ENCODE peak calls at places on chromosomes 7 and 10, in nine cellular contexts. B is WERI-Rb-1, W is lung, U is AG09309, O is HFF-Myc, N is chondrocyte, K is HepG2, S is stomach, D is left ventricle myocardium inferior. E is an unnamed sample.

GRCh38 chr10:71974489-71975011 is 10.4 kb downstream of the CHST3 start:
- DNase-seq in O (no peak), D (no peak), B (no peak), S (no peak), W (no peak), N (no peak), U (no peak), K (no peak), E (no peak)

GRCh38 chr10:93357680-93358079 is 124.5 kb downstream of the MYOF start:
- DNase-seq in O (no peak), S (no peak), K (peak), D (no peak), B (peak), N (no peak), U (no peak), W (no peak), E (no peak)

GRCh38 chr10:79316671-79317431 is 30.4 kb upstream of the PPIF start:
- DNase-seq in W (no peak), B (no peak), K (peak), U (no peak), S (no peak), D (no peak), N (peak), O (no peak), E (no peak)

GRCh38 chr10:46014215-46014614 is 16.2 kb downstream of the NCOA4 start:
- DNase-seq in W (no peak), K (no peak), U (no peak), O (no peak), S (no peak), B (no peak), D (no peak), N (no peak), E (no peak)

GRCh38 chr10:42421812-42422211 is 216.6 kb downstream of the ZNF33B start:
- DNase-seq in D (no peak), U (no peak), B (no peak), O (no peak), K (no peak), W (no peak), N (no peak), S (no peak), E (no peak)

GRCh38 chr7:94540428-94540827 is 30.8 kb downstream of the CASD1 start:
- DNase-seq in W (no peak), N (no peak), K (no peak), D (no peak), U (no peak), O (no peak), B (no peak), S (no peak), E (no peak)

GRCh38 chr10:119917777-119918176 is 25.2 kb downstream of the SEC23IP start:
- DNase-seq in B (no peak), U (no peak), K (no peak), N (no peak), O (no peak), W (no peak), D (no peak), S (no peak), E (no peak)

GRCh38 chr10:5596611-5597341 is 69.6 kb downstream of the ASB13 start:
- DNase-seq in S (no peak), O (no peak), N (peak), K (no peak), D (no peak), U (no peak), B (no peak), W (no peak), E (no peak)

GRCh38 chr10:132446661-132447445 is 49.9 kb downstream of the PWWP2B start:
- DNase-seq in N (no peak), O (no peak), U (no peak), W (peak), S (peak), D (no peak), K (peak), B (peak), E (no peak)

GRCh38 chr7:40470817-40471216 is 336.0 kb downstream of the SUGCT start:
- DNase-seq in O (no peak), K (no peak), D (no peak), U (no peak), S (no peak), B (no peak), N (no peak), W (no peak), E (no peak)

GRCh38 chr7:142425281-142425680 is 167.4 kb upstream of the PRSS58 start:
- DNase-seq in S (no peak), U (no peak), D (no peak), O (no peak), K (no peak), W (no peak), B (no peak), N (no peak), E (no peak)

GRCh38 chr7:140195859-140196258 is 19.1 kb upstream of the KDM7A start:
- DNase-seq in B (no peak), D (no peak), K (no peak), N (no peak), O (no peak), W (no peak), U (no peak), S (no peak), E (no peak)

GRCh38 chr7:27185708-27186449 is 847 bp upstream of the HOXA11 start:
- DNase-seq in U (no peak), B (peak), D (no peak), N (peak), O (no peak), K (no peak), W (no peak), S (peak), E (no peak)

GRCh38 chr10:34538291-34538829 is 276.7 kb downstream of the PARD3 start:
- DNase-seq in D (no peak), U (no peak), S (no peak), B (no peak), N (no peak), K (no peak), W (no peak), O (no peak), E (no peak)

GRCh38 chr7:70210200-70210960 is 612.1 kb downstream of the AUTS2 start:
- DNase-seq in U (no peak), K (no peak), O (no peak), D (no peak), B (no peak), W (no peak), N (no peak), S (no peak), E (no peak)

GRCh38 chr10:52779541-52780390 is 7.2 kb upstream of the MBL2 start:
- DNase-seq in K (peak), B (peak), O (peak), U (no peak), D (peak), N (no peak), S (peak), W (peak), E (peak)

GRCh38 chr10:77478248-77478963 is 159.2 kb downstream of the KCNMA1 start:
- DNase-seq in O (peak), S (no peak), K (no peak), W (no peak), N (no peak), U (peak), D (no peak), B (no peak), E (peak)

GRCh38 chr7:155669717-155670505 is 25.4 kb downstream of the RBM33 start:
- DNase-seq in D (no peak), K (no peak), S (no peak), N (no peak), B (no peak), O (peak), W (peak), U (no peak), E (no peak)

GRCh38 chr10:69232252-69232651 is 12.1 kb downstream of the HKDC1 start:
- DNase-seq in S (no peak), B (no peak), N (no peak), K (no peak), U (peak), W (no peak), D (no peak), O (no peak), E (no peak)

GRCh38 chr7:20778063-20778721 is 8.5 kb downstream of the SP8 start:
- DNase-seq in B (peak), N (no peak), O (no peak), D (no peak), K (no peak), S (peak), U (no peak), W (no peak), E (no peak)

GRCh38 chr10:113007821-113008220 is 57.8 kb downstream of the TCF7L2 start:
- DNase-seq in D (no peak), B (no peak), W (no peak), O (no peak), K (no peak), N (no peak), U (no peak), S (no peak), E (no peak)

GRCh38 chr10:28367865-28368541 is 65.1 kb upstream of the MPP7 start:
- DNase-seq in W (peak), B (peak), U (no peak), K (no peak), O (peak), S (no peak), D (peak), N (no peak), E (no peak)

GRCh38 chr7:135710417-135711138 is 17.4 kb downstream of the SLC13A4 start:
- DNase-seq in D (no peak), W (no peak), O (no peak), K (peak), U (no peak), N (no peak), B (no peak), S (no peak), E (no peak)

GRCh38 chr7:135714534-135715009 is 13.4 kb downstream of the SLC13A4 start:
- DNase-seq in W (no peak), U (peak), S (no peak), K (peak), O (no peak), N (no peak), D (no peak), B (no peak), E (no peak)

GRCh38 chr7:135712796-135713195 is 15.2 kb downstream of the SLC13A4 start:
- DNase-seq in U (no peak), O (no peak), K (no peak), S (no peak), B (no peak), D (no peak), W (no peak), N (no peak), E (no peak)

GRCh38 chr7:135713836-135714470 is 14.0 kb downstream of the SLC13A4 start:
- DNase-seq in S (no peak), B (no peak), O (no peak), K (no peak), D (no peak), U (no peak), N (no peak), W (no peak), E (no peak)

GRCh38 chr7:135712182-135712782 is 15.7 kb downstream of the SLC13A4 start:
- DNase-seq in U (no peak), O (peak), S (no peak), D (no peak), K (no peak), N (no peak), B (peak), W (no peak), E (no peak)
- TF ChIP-seq CTCF in U (no peak), O (peak), S (no peak), D (no peak), K (no peak), N (peak), B (peak), W (no peak), E (peak)

DNA sequence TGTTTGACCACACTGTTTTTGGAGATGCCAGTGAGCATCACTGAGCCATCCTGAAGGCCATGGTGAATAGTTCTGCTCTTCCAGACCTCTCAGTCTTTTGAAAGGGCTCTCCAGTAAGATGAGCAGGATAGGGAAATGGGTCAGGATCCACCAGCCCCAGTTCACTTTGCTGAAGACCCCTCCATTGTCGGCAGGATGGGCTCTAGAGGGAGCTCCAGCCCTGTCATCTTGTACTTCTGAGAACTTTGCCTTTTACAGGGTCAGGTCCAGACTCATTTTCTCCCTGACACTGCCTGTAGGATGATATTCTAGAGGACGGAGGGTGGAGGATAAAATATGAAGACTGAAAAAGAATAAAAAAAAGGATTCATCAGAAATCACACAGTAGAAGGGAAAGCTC is 13.1 kb downstream of the LHFPL3 start:
- DNase-seq in N (no peak), U (no peak), S (no peak), O (no peak), D (no peak), K (peak), W (no peak), B (peak), E (no peak)
- TF ChIP-seq CTCF in N (peak), U (no peak), S (no peak), O (peak), D (no peak), K (peak), W (no peak), B (peak), E (peak)

DNA sequence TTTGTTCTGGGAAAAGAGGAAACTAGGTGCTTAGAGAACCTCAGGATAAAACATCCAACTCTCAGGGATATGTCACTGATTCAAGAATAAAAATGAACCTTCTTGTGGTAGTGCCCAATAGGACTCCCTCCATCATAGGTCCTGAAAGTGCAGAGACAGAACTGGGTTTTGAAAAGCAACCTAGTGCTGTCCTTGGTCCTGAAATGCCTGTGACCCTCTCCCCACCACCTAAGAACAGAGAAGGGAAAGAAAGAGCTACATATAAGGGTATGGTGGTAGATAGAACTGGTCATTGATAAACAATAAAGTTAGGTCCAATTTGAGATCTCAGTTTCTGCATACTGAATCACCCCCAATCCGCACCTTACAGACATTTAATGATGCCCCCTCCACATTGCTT is 953.3 kb downstream of the XPNPEP1 start:
- DNase-seq in K (no peak), S (no peak), B (no peak), D (no peak), N (no peak), O (peak), U (no peak), W (no peak), E (peak)
- TF ChIP-seq CTCF in K (no peak), S (no peak), B (no peak), D (no peak), N (no peak), O (no peak), U (no peak), W (no peak), E (no peak)

GRCh38 chr7:19117870-19118608 is 603 bp upstream of the TWIST1 start:
- DNase-seq in B (peak), K (no peak), N (no peak), U (no peak), D (no peak), S (no peak), W (no peak), O (no peak), E (no peak)
- TF ChIP-seq CTCF in B (peak), K (no peak), N (peak), U (peak), D (no peak), S (no peak), W (no peak), O (peak), E (peak)